ENCODE peak calls at places on chromosome 9, in ten cellular contexts. U is A549, J is mesothelial cell of epicardium, H is NB4, L is colonic mucosa, K is MCF 10A, B is fibroblast of lung, E is pancreas, X is thoracic aorta, M is HCT116. G is an unnamed sample.

GRCh38 chr9:134358026-134358967 is 32.0 kb downstream of the RXRA start:
- DNase-seq in B (peak), E (no peak), U (no peak), M (no peak), L (no peak), K (peak), J (no peak), X (no peak), H (peak), G (no peak)

GRCh38 chr9:99595796-99596195 is 225.9 kb upstream of the NR4A3 start:
- DNase-seq in M (no peak), J (no peak), U (no peak), B (no peak), H (peak), K (no peak), E (no peak), X (no peak), L (no peak), G (no peak)

GRCh38 chr9:4887556-4887955 is 94.8 kb downstream of the RCL1 start:
- DNase-seq in M (no peak), B (peak), J (no peak), H (no peak), E (no peak), K (peak), X (peak), L (no peak), U (no peak), G (no peak)

GRCh38 chr9:18658764-18659705 is 185.1 kb downstream of the ADAMTSL1 start:
- DNase-seq in B (peak), K (peak), J (no peak), U (no peak), E (no peak), X (no peak), M (no peak), L (no peak), H (no peak), G (no peak)

GRCh38 chr9:100505564-100506159 is 32.7 kb downstream of the TMEFF1 start:
- DNase-seq in U (peak), J (peak), X (no peak), M (peak), H (peak), B (peak), L (peak), K (peak), E (peak), G (peak)

GRCh38 chr9:130226112-130226511 is 39.4 kb upstream of the HMCN2 start:
- DNase-seq in J (no peak), B (no peak), E (no peak), X (no peak), U (no peak), L (no peak), H (no peak), K (no peak), M (no peak), G (no peak)

GRCh38 chr9:2260401-2261306 is 245.5 kb downstream of the SMARCA2 start:
- DNase-seq in U (peak), H (no peak), K (peak), M (peak), E (no peak), J (no peak), X (no peak), B (peak), L (no peak), G (no peak)

GRCh38 chr9:88498880-88499279 is 36.1 kb upstream of the NXNL2 start:
- DNase-seq in M (no peak), J (no peak), U (no peak), H (no peak), K (no peak), X (no peak), L (no peak), B (no peak), E (no peak), G (no peak)

GRCh38 chr9:17315341-17315740 is 180.5 kb downstream of the CNTLN start:
- DNase-seq in B (peak), H (no peak), U (no peak), X (no peak), J (no peak), K (no peak), L (no peak), M (no peak), E (no peak), G (no peak)

GRCh38 chr9:8764041-8764440 is 964.5 kb upstream of the DMAC1 start:
- DNase-seq in U (no peak), X (no peak), E (no peak), J (no peak), B (peak), K (no peak), M (no peak), H (no peak), L (no peak), G (no peak)

GRCh38 chr9:132609829-132610228 is 27.4 kb downstream of the BARHL1 start:
- DNase-seq in M (no peak), E (no peak), L (no peak), U (no peak), B (peak), J (no peak), K (peak), X (no peak), H (no peak), G (no peak)

GRCh38 chr9:115414561-115414960 is 296.6 kb upstream of the TNC start:
- DNase-seq in J (no peak), K (no peak), M (no peak), B (no peak), H (no peak), X (no peak), U (no peak), L (no peak), E (no peak), G (no peak)

GRCh38 chr9:109497193-109498165 is 628 bp downstream of the PTPN3 start:
- DNase-seq in M (no peak), H (no peak), B (peak), L (peak), K (peak), U (peak), X (no peak), E (peak), J (no peak), G (no peak)

GRCh38 chr9:121725008-121725795 is 73.8 kb downstream of the DAB2IP start:
- DNase-seq in E (peak), B (peak), H (no peak), L (peak), M (no peak), U (no peak), J (no peak), K (peak), X (peak), G (no peak)

GRCh38 chr9:120946259-120946658 is 19.7 kb upstream of the TRAF1 start:
- DNase-seq in U (no peak), M (no peak), E (no peak), X (no peak), K (peak), L (no peak), J (no peak), B (peak), H (no peak), G (no peak)

GRCh38 chr9:126153382-126153781 is 173.2 kb upstream of the MVB12B start:
- DNase-seq in H (no peak), X (no peak), K (no peak), L (no peak), M (no peak), B (no peak), E (no peak), J (peak), U (no peak), G (no peak)

GRCh38 chr9:78296208-78296892 is 575 bp upstream of the PSAT1 start:
- DNase-seq in E (peak), J (peak), H (no peak), L (peak), B (peak), K (peak), U (peak), X (no peak), M (no peak), G (peak)

GRCh38 chr9:134485653-134486052 is 155.9 kb upstream of the COL5A1 start:
- DNase-seq in U (no peak), E (peak), M (no peak), X (no peak), H (no peak), K (no peak), J (no peak), B (no peak), L (no peak), G (no peak)

GRCh38 chr9:125977223-125977622 is 230.1 kb downstream of the PBX3 start:
- DNase-seq in H (no peak), J (no peak), X (no peak), E (no peak), U (no peak), L (no peak), K (no peak), B (peak), M (no peak), G (no peak)

GRCh38 chr9:113653746-113654604 is 190.4 kb downstream of the RGS3 start:
- DNase-seq in H (no peak), B (no peak), L (no peak), X (no peak), K (no peak), J (no peak), M (no peak), U (no peak), E (no peak), G (no peak)

GRCh38 chr9:95626885-95627558 is 110.3 kb upstream of the PTCH1 start:
- DNase-seq in M (no peak), L (peak), K (no peak), J (peak), B (no peak), X (peak), U (no peak), H (peak), E (no peak), G (no peak)

GRCh38 chr9:37984672-37985611 is 81.0 kb upstream of the SLC25A51 start:
- DNase-seq in J (peak), E (peak), M (no peak), X (no peak), L (peak), U (no peak), B (peak), K (peak), H (no peak), G (no peak)

GRCh38 chr9:101731429-101731828 is 7.0 kb downstream of the GRIN3A start:
- DNase-seq in L (no peak), H (no peak), M (no peak), J (no peak), B (no peak), U (no peak), X (no peak), E (no peak), K (no peak), G (no peak)

GRCh38 chr9:101727621-101728524 is 10.6 kb downstream of the GRIN3A start:
- DNase-seq in X (no peak), K (peak), M (no peak), U (peak), E (no peak), J (no peak), B (no peak), L (no peak), H (peak), G (no peak)
- TF ChIP-seq CTCF in X (no peak), K (peak), M (peak), U (peak), E (no peak), J (peak), B (peak), L (peak), H (peak), G (no peak)

GRCh38 chr9:128554155-128554862 is 1.9 kb downstream of the SPTAN1 start:
- DNase-seq in U (peak), L (peak), X (no peak), M (peak), B (peak), H (peak), J (peak), K (peak), E (no peak), G (no peak)
- TF ChIP-seq CTCF in U (no peak), L (no peak), X (no peak), M (no peak), B (peak), H (no peak), J (no peak), K (no peak), E (no peak), G (no peak)

GRCh38 chr9:73685786-73686185 is 534.1 kb downstream of the ANXA1 start:
- DNase-seq in L (no peak), K (no peak), U (no peak), J (no peak), X (no peak), B (no peak), E (no peak), H (no peak), M (no peak), G (no peak)

GRCh38 chr9:73680831-73681230 is 529.2 kb downstream of the ANXA1 start:
- DNase-seq in K (no peak), H (no peak), U (no peak), L (no peak), B (no peak), M (no peak), E (no peak), X (no peak), J (no peak), G (no peak)

GRCh38 chr9:73689091-73689870 is 537.6 kb downstream of the ANXA1 start:
- DNase-seq in B (no peak), K (no peak), E (no peak), M (no peak), U (no peak), H (no peak), L (no peak), J (no peak), X (no peak), G (no peak)

GRCh38 chr9:73684601-73685000 is 532.9 kb downstream of the ANXA1 start:
- DNase-seq in E (no peak), H (no peak), U (no peak), J (no peak), B (peak), K (peak), X (no peak), L (no peak), M (no peak), G (no peak)

GRCh38 chr9:73683862-73684591 is 532.4 kb downstream of the ANXA1 start:
- DNase-seq in K (peak), J (no peak), U (peak), H (peak), M (peak), X (no peak), E (no peak), L (no peak), B (peak), G (no peak)
- TF ChIP-seq CTCF in K (peak), J (no peak), U (peak), H (peak), M (peak), X (no peak), E (no peak), L (no peak), B (peak), G (no peak)

DNA sequence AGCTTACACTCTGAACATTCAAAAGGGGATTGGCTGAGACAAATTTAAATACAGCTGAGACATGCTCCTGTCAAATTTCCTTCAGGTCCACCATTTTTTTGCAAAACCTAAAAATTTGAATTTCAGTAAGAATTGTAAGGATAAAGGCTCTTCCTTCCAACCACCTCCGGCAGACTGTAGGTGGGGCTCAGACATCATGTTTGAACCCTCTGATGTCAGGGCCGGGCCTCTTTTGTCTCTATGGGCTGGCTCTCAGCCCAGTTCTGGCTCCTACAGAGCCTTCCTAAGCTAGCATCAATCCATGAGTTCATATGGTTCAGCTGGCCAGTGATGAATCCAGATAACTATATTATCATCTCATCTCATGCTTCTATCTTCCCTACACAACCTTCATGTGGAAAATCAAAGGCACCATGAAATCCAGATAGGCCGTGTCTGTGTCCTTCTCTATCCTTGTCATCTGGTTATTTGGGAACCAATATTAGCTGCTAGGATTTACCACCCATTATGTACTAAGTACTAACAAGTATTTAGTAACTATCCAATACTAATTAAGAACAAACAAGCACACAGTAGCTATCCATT is 44.2 kb downstream of the NIPSNAP3B start:
- DNase-seq in E (no peak), X (no peak), M (no peak), B (peak), L (no peak), U (peak), J (no peak), K (peak), H (peak), G (no peak)
- TF ChIP-seq CTCF in E (no peak), X (no peak), M (no peak), B (peak), L (no peak), U (peak), J (no peak), K (peak), H (peak), G (no peak)

GRCh38 chr9:136274786-136275654 is 28.9 kb downstream of the CCDC187 start:
- DNase-seq in U (no peak), B (no peak), H (no peak), K (no peak), X (no peak), L (no peak), E (no peak), M (no peak), J (no peak), G (no peak)

GRCh38 chr9:136273921-136274785 is 28.5 kb upstream of the QSOX2 start:
- DNase-seq in E (no peak), L (no peak), U (no peak), J (no peak), X (no peak), H (no peak), K (no peak), M (no peak), B (no peak), G (no peak)

GRCh38 chr9:136277746-136278145 is 26.1 kb downstream of the CCDC187 start:
- DNase-seq in M (no peak), E (no peak), B (no peak), X (no peak), K (no peak), J (no peak), H (no peak), U (no peak), L (no peak), G (no peak)

GRCh38 chr9:136276716-136277115 is 27.2 kb downstream of the CCDC187 start:
- DNase-seq in U (no peak), H (no peak), E (no peak), J (no peak), K (no peak), L (no peak), X (no peak), B (no peak), M (no peak), G (no peak)

DNA sequence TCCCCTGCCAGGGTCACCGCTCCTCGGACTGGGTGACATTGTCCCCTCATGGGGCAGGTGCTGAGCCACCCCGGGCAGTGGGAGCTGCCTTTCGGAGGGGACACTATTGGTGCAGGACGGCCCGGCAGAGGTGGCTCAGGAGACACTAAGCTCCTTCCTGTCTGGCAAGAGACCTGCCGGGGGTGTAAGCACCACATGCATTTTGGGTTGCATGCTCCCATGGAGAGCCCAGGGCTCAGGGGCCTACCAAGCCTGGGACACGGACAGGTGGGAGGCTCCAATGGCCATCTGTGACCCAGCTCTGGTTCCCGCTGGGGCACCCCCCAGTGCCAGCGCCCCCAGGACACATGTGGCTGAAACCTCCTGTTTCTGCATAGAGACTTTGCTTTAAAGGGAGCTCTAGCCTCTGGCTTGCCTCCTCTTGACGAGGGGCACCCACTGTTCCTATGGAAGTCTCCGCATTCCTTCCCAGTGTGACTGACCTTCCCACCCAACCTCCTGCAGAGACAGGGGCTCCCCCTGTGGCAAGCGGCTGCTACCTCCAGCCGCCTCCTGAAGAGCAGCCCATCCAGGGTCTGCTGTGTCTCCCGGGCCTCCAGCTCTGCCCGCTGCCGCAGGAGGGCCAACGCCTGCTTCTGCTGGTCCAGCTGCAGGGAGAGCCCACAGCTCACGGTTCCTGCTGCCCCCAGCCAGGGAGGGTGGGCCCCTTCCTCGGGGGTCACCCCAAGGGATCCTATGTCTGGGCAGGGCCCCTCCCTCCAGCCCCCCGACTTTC is 28.1 kb downstream of the CCDC187 start:
- DNase-seq in M (no peak), L (no peak), E (no peak), J (no peak), H (no peak), K (no peak), U (no peak), X (no peak), B (no peak), G (no peak)
- TF ChIP-seq CTCF in M (no peak), L (no peak), E (no peak), J (no peak), H (no peak), K (no peak), U (no peak), X (no peak), B (no peak), G (no peak)

GRCh38 chr9:15867334-15867733 is 314.5 kb downstream of the CCDC171 start:
- DNase-seq in U (no peak), H (no peak), E (no peak), B (no peak), M (no peak), X (no peak), J (no peak), L (no peak), K (no peak), G (no peak)
- TF ChIP-seq CTCF in U (no peak), H (no peak), E (no peak), B (no peak), M (no peak), X (no peak), J (no peak), L (no peak), K (no peak), G (no peak)

DNA sequence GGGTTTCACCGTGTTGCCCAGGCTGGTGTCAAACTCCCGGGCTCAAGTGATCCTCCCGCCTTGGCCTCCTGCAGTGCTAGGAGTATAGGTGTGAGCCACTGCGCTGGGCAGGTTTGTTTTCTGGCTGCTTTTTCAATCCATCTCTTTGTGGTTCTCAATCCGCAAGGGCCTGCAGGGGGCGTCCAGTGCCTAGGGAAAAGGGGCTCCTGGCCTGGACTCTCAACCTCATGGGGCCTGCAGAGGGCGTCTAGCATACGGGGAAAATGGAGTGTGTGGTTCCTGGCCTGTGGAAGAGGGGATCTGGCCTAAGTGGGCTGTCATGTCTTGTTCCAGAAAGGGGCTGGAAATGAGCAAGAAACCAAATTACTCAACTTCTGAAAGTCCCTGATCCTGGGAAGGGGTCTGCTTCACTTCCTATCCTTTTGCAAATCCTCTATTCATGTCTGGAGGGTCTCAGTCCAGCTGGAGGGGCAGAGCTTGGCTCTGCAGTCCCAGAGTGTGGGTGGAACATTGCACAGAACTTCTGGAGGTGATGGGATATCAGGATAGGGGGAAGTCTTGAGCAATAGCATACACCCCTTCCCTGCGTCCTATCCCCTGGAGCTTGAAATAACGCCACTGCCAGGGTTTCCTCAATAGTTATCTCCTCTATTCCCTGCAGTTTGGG is 12.7 kb upstream of the CCL27 start:
- DNase-seq in H (peak), X (no peak), L (peak), M (peak), E (peak), J (peak), B (peak), U (peak), K (peak), G (peak)
- TF ChIP-seq CTCF in H (peak), X (peak), L (peak), M (peak), E (no peak), J (peak), B (peak), U (peak), K (peak), G (no peak)

GRCh38 chr9:93908591-93909241 is 46.4 kb downstream of the BARX1 start:
- DNase-seq in H (no peak), L (no peak), U (no peak), X (no peak), B (no peak), E (peak), K (no peak), J (no peak), M (no peak), G (no peak)
- TF ChIP-seq CTCF in H (no peak), L (no peak), U (no peak), X (no peak), B (no peak), E (no peak), K (no peak), J (no peak), M (no peak), G (no peak)